ENCODE peak calls at places on chromosome 7, in four cellular contexts. Q is WTC11, K is H1, C is K562. V is an unnamed sample.

GRCh38 chr7:23055582-23056178 is 41.8 kb upstream of the HYCC1 start:
- DNase-seq in C (peak), K (no peak), Q (peak), V (peak)

GRCh38 chr7:95628831-95629439 is 32.6 kb upstream of the PDK4 start:
- DNase-seq in Q (no peak), K (no peak), C (no peak), V (no peak)

GRCh38 chr7:116122972-116123595 is 87.3 kb upstream of the TES start:
- DNase-seq in K (no peak), C (peak), Q (no peak), V (peak)

GRCh38 chr7:158106272-158106671 is 481.4 kb downstream of the PTPRN2 start:
- DNase-seq in C (no peak), K (no peak), Q (no peak), V (no peak)

GRCh38 chr7:85065306-85065705 is 121.5 kb downstream of the SEMA3D start:
- DNase-seq in K (no peak), C (no peak), Q (no peak), V (no peak)

GRCh38 chr7:100171840-100172239 is 3.4 kb upstream of the GAL3ST4 start:
- DNase-seq in C (no peak), K (no peak), Q (peak), V (no peak)

GRCh38 chr7:17608114-17608833 is 309.8 kb downstream of the AHR start:
- DNase-seq in C (no peak), K (no peak), Q (no peak), V (no peak)

GRCh38 chr7:13673290-13673689 is 316.2 kb downstream of the ETV1 start:
- DNase-seq in Q (no peak), C (no peak), K (no peak), V (no peak)

GRCh38 chr7:21345361-21345760 is 82.5 kb upstream of the SP4 start:
- DNase-seq in K (no peak), C (no peak), Q (peak), V (no peak)

GRCh38 chr7:95536656-95537311 is 51.0 kb downstream of the ASB4 start:
- DNase-seq in K (no peak), C (no peak), Q (no peak), V (no peak)

GRCh38 chr7:98211221-98211675 is at the start of gene BHLHA15:
- DNase-seq in K (no peak), C (peak), Q (peak), V (peak)

GRCh38 chr7:33334349-33334748 is 205.0 kb downstream of the BBS9 start:
- DNase-seq in K (peak), Q (no peak), C (no peak), V (peak)

GRCh38 chr7:98840604-98841508 is 29.0 kb downstream of the TMEM130 start:
- DNase-seq in C (no peak), Q (no peak), K (no peak), V (no peak)

GRCh38 chr7:47725031-47725780 is 143.3 kb upstream of the TNS3 start:
- DNase-seq in K (no peak), C (no peak), Q (no peak), V (no peak)

GRCh38 chr7:150351587-150352194 is 10.3 kb upstream of the RARRES2 start:
- DNase-seq in C (no peak), Q (no peak), K (no peak), V (no peak)

GRCh38 chr7:91883676-91884362 is 3.3 kb upstream of the MTERF1 start:
- DNase-seq in Q (no peak), C (no peak), K (no peak), V (no peak)

GRCh38 chr7:97272237-97272975 is 154.9 kb downstream of the SDHAF3 start:
- DNase-seq in C (no peak), Q (no peak), K (no peak), V (no peak)

GRCh38 chr7:112449353-112449752 is 907 bp upstream of the IFRD1 start:
- DNase-seq in C (peak), Q (no peak), K (no peak), V (no peak)

GRCh38 chr7:74284781-74285259 is 4.4 kb upstream of the CLIP2 start:
- DNase-seq in Q (no peak), K (no peak), C (no peak), V (no peak)

GRCh38 chr7:102232686-102233286 is 53.9 kb upstream of the SH2B2 start:
- DNase-seq in C (no peak), K (no peak), Q (no peak), V (no peak)

GRCh38 chr7:13603661-13604060 is 385.8 kb downstream of the ETV1 start:
- DNase-seq in K (no peak), C (no peak), Q (no peak), V (no peak)

GRCh38 chr7:157462840-157463239 is 126.0 kb downstream of the DNAJB6 start:
- DNase-seq in C (no peak), K (no peak), Q (no peak), V (no peak)

GRCh38 chr7:64099656-64100531 is 54.7 kb downstream of the ZNF727 start:
- DNase-seq in K (no peak), Q (no peak), C (no peak), V (no peak)

GRCh38 chr7:544528-545221 is 25.0 kb upstream of the PDGFA start:
- DNase-seq in Q (no peak), K (no peak), C (no peak), V (no peak)

GRCh38 chr7:161786-162185 is 30.6 kb upstream of the FAM20C start:
- DNase-seq in K (no peak), C (no peak), Q (no peak), V (no peak)

GRCh38 chr7:73438547-73439245 is 5.1 kb downstream of the FZD9 start:
- DNase-seq in K (no peak), C (no peak), Q (no peak), V (no peak)

GRCh38 chr7:84697506-84697905 is 489.4 kb downstream of the SEMA3D start:
- DNase-seq in Q (no peak), C (no peak), K (no peak), V (no peak)

GRCh38 chr7:135620980-135621850 is 41.1 kb upstream of the STMP1 start:
- DNase-seq in K (peak), Q (peak), C (peak), V (peak)

GRCh38 chr7:26560857-26561256 is 269.2 kb downstream of the SNX10 start:
- DNase-seq in K (no peak), Q (no peak), C (no peak), V (no peak)
- TF ChIP-seq TEAD4 in K (no peak), Q (no peak), C (no peak), V (no peak)

DNA sequence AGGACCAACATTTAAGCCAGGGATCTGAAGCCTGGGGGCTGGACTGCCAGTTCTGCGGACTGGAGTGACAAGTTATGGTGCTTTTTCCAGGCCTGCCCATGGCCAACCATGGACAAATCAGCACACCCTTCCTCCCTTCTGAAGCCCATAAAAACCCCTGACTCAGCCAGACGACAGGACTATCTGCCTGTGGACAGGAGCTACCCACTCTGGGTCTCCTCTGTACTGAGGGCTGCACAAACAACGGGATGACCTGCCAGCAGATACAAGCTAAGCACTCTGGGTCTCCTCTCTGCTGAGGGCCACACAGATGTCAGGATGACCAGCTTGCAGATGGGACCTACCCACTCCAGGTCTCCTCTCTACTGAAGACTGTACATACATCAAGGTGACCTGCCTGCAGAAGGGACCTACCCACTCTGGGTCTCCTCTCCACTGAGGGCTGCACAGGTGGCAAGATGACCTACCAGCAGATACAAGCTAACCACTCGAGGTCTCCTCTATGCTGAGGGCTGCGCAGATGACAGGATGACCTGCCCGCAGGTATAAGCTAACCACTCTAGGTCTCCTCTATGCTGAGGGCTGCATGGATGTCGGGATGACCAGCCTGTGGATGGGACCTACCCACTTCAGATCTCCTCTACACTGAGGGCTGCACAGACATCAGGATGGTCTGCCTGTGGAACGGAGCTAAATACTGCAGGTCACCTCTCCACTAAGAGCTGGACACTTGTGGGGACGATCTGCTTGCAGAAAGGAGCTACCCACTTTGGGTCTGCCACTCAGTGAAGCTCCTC is 110.1 kb upstream of the GPR22 start:
- DNase-seq in C (no peak), Q (no peak), K (no peak), V (no peak)
- TF ChIP-seq TEAD4 in C (no peak), Q (no peak), K (no peak), V (no peak)

DNA sequence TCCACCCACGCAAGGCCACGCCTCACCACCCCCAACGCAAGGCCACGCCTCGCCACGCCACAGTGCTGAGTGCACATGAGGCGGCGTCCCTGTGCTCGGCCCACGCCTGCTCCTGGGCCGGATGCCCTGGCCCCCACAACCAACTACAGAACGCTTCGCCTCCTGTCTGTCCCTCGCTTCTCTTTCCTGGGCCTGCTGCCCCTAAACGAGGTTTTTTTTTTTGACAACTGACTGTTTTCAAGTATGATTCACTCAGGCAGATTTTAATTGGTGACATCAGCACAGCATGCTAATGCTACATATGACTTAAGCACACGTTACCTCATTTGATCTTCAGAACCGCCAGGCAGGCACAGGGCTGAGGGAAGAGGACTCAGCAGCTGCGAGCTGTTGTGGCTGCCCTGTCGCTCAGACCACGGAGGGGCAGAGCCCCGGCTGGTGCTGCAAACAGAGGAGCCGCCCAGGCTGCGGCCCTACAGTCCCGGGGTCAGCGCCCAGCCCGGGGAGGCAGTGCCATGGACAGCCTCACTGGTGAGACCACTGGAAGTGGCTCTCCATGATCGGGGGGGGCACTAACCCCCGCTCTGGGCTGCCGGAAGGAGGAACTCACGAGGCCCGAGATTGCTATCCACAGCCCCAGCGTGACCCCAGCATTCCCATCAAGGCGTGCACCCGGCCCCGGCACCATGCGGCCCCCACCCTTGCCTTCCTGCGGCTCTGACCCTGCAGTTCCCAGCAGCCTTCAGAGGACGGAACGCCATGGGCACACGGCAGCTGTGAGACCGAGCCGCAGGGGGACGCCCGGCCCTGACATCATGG is 212.8 kb downstream of the MAD1L1 start:
- DNase-seq in C (peak), K (no peak), Q (no peak), V (peak)
- TF ChIP-seq TEAD4 in C (no peak), K (no peak), Q (no peak), V (no peak)

DNA sequence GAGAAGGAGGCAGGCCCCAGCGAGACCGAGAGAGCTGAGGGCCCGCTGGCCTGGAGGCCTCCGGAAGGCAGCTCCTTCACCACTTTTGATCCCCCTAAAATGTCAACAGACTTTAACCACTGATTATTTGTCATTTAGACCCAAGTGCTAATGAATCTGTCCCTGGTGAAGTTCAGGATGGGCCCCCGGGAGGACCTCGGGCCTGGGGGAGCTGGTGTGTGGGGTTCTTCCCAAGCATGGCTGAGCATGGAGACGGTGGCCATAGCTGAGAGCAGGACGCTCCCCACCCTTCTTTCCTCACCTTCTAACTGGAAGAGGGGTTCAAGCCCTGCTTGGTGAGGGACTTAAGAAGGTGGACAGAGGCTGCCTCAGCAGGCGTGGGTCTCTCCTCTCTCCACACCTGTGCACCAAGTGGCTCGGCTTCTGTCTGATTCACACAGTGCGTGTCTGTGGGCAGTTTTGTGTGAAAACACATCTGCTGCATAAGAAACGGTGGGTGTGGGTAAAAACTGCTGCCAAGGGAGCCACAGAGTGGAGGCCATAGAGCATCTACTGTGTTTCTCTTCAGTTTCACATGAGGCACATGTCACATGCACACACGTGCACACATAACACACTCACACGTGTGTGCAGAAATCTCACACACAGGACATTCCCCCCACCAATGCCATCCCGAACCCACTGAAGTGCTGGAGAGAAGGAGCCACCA is 53.5 kb upstream of the VIPR2 start:
- DNase-seq in Q (no peak), C (peak), K (no peak), V (no peak)
- TF ChIP-seq TEAD4 in Q (no peak), C (no peak), K (no peak), V (no peak)

GRCh38 chr7:151457534-151457933 is 17.6 kb upstream of the CRYGN start:
- DNase-seq in C (no peak), Q (no peak), K (no peak), V (no peak)

GRCh38 chr7:151461096-151461941 is 21.4 kb upstream of the CRYGN start:
- DNase-seq in C (no peak), Q (no peak), K (no peak), V (no peak)

GRCh38 chr7:151461942-151462230 is 21.9 kb upstream of the CRYGN start:
- DNase-seq in C (no peak), Q (no peak), K (no peak), V (no peak)

GRCh38 chr7:151460474-151460855 is 20.5 kb upstream of the CRYGN start:
- DNase-seq in Q (no peak), C (no peak), K (no peak), V (no peak)

GRCh38 chr7:151459726-151460473 is 20.0 kb upstream of the CRYGN start:
- DNase-seq in C (no peak), Q (no peak), K (no peak), V (peak)
- TF ChIP-seq TEAD4 in C (no peak), Q (no peak), K (peak), V (peak)

GRCh38 chr7:40015790-40016296 is 65.8 kb downstream of the CDK13 start:
- DNase-seq in Q (no peak), K (no peak), C (no peak), V (peak)
- TF ChIP-seq TEAD4 in Q (no peak), K (no peak), C (no peak), V (no peak)

GRCh38 chr7:106057204-106057961 is 54.7 kb downstream of the SYPL1 start:
- DNase-seq in Q (no peak), K (no peak), C (no peak), V (no peak)

GRCh38 chr7:106057962-106058901 is 53.9 kb downstream of the SYPL1 start:
- DNase-seq in C (no peak), K (no peak), Q (no peak), V (no peak)

GRCh38 chr7:106054971-106055370 is 57.1 kb downstream of the SYPL1 start:
- DNase-seq in C (no peak), K (no peak), Q (no peak), V (no peak)

GRCh38 chr7:106058925-106059324 is 53.2 kb downstream of the SYPL1 start:
- DNase-seq in K (no peak), C (no peak), Q (no peak), V (peak)

DNA sequence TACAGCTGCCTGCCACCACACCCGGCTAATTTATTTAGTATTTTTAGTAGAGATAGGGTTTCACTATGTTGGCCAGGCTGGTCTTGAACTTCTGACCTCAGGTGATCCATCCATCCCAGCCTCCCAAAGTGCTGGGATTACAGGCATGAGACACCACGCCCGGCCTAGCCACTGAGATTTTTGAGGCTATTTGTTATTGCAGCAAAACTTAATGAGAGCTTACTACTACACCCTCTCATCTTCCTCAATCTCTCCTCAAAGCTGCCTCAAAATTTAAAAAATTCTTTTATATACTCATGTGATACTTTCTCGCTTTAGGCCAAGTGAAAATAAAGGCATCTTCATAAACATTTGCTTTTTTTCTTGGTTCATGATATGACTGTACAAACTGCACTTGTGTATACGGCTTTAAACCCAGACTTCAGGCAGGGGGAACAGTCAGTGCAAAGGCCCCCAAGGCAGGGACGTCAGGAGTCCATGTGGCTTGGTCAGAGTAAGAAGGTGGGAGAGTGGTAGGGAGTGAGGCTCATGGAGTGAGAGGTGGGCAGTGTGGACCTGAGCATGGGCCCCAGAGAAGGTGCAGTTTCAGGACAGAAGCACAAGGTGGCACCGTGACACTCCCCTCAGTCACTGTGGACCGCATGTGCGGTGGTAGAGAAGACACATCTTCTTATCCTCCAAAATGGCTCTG is 55.5 kb downstream of the SYPL1 start:
- DNase-seq in C (peak), Q (peak), K (no peak), V (peak)
- TF ChIP-seq TEAD4 in C (no peak), Q (no peak), K (no peak), V (no peak)

GRCh38 chr7:28409716-28410627 is 2.3 kb upstream of the CREB5 start:
- DNase-seq in K (no peak), Q (peak), C (no peak), V (peak)
- TF ChIP-seq TEAD4 in K (no peak), Q (no peak), C (no peak), V (no peak)

GRCh38 chr7:132406039-132406438 is 170.2 kb downstream of the PLXNA4 start:
- DNase-seq in Q (no peak), C (no peak), K (no peak), V (no peak)

GRCh38 chr7:132407764-132408163 is 168.5 kb downstream of the PLXNA4 start:
- DNase-seq in C (no peak), Q (no peak), K (no peak), V (peak)

GRCh38 chr7:132412435-132412834 is 163.8 kb downstream of the PLXNA4 start:
- DNase-seq in K (no peak), Q (no peak), C (no peak), V (no peak)

GRCh38 chr7:132411142-132411541 is 165.1 kb downstream of the PLXNA4 start:
- DNase-seq in Q (no peak), K (no peak), C (no peak), V (no peak)

GRCh38 chr7:132410385-132410784 is 165.9 kb downstream of the PLXNA4 start:
- DNase-seq in Q (no peak), C (no peak), K (no peak), V (no peak)
- TF ChIP-seq TEAD4 in Q (no peak), C (no peak), K (no peak), V (no peak)

GRCh38 chr7:144074374-144074773 is 4.8 kb downstream of the OR2A25 start:
- DNase-seq in K (no peak), C (no peak), Q (no peak), V (no peak)
- TF ChIP-seq TEAD4 in K (no peak), C (no peak), Q (no peak), V (no peak)